ENCODE peak calls at places on chromosomes 3 and 15, in four cellular contexts. One of them, this sample, is unnamed.

GRCh38 chr15:100781061-100781960 is 98.3 kb upstream of the ALDH1A3 start:
- DNase-seq in ovary: peak
- DNase-seq in GM23338: no peak
- DNase-seq in fibroblast of lung: peak
- DNase-seq in this sample: no peak

GRCh38 chr15:25054943-25055342 is 100.2 kb downstream of the SNRPN start:
- DNase-seq in ovary: no peak
- DNase-seq in GM23338: no peak
- DNase-seq in fibroblast of lung: no peak
- DNase-seq in this sample: no peak

GRCh38 chr3:165070682-165071081 is 7.6 kb downstream of the SI start:
- DNase-seq in ovary: no peak
- DNase-seq in GM23338: peak
- DNase-seq in fibroblast of lung: no peak
- DNase-seq in this sample: no peak

GRCh38 chr15:100901296-100901695 is 17.9 kb upstream of the LRRK1 start:
- DNase-seq in ovary: no peak
- DNase-seq in GM23338: no peak
- DNase-seq in fibroblast of lung: no peak
- DNase-seq in this sample: no peak

GRCh38 chr3:44584646-44585501 is at the start of gene ZNF660:
- DNase-seq in ovary: peak
- DNase-seq in GM23338: peak
- DNase-seq in fibroblast of lung: peak
- DNase-seq in this sample: peak

GRCh38 chr3:182583545-182583944 is 209.8 kb upstream of the ATP11B start:
- DNase-seq in ovary: no peak
- DNase-seq in GM23338: no peak
- DNase-seq in fibroblast of lung: peak
- DNase-seq in this sample: no peak

GRCh38 chr15:55588070-55588817 is at the start of gene PYGO1:
- DNase-seq in ovary: peak
- DNase-seq in GM23338: peak
- DNase-seq in fibroblast of lung: peak
- DNase-seq in this sample: peak

GRCh38 chr15:35174948-35175347 is 89.9 kb upstream of the NANOGP8 start:
- DNase-seq in ovary: no peak
- DNase-seq in GM23338: no peak
- DNase-seq in fibroblast of lung: no peak
- DNase-seq in this sample: no peak

GRCh38 chr3:126102530-126102951 is 18.6 kb upstream of the SLC41A3 start:
- DNase-seq in ovary: no peak
- DNase-seq in GM23338: no peak
- DNase-seq in fibroblast of lung: peak
- DNase-seq in this sample: peak

GRCh38 chr3:65843732-65844131 is 195.0 kb downstream of the MAGI1 start:
- DNase-seq in ovary: no peak
- DNase-seq in GM23338: no peak
- DNase-seq in fibroblast of lung: no peak
- DNase-seq in this sample: no peak

GRCh38 chr15:101439920-101440319 is 49.6 kb downstream of the PCSK6 start:
- DNase-seq in ovary: no peak
- DNase-seq in GM23338: no peak
- DNase-seq in fibroblast of lung: peak
- DNase-seq in this sample: peak

GRCh38 chr15:78840661-78841060 is 29.4 kb upstream of the ADAMTS7 start:
- DNase-seq in ovary: no peak
- DNase-seq in GM23338: no peak
- DNase-seq in fibroblast of lung: peak
- DNase-seq in this sample: peak

GRCh38 chr15:40238481-40238926 is 359 bp upstream of the PAK6 start:
- DNase-seq in ovary: no peak
- DNase-seq in GM23338: peak
- DNase-seq in fibroblast of lung: no peak
- DNase-seq in this sample: no peak

GRCh38 chr15:100602822-100603393 is 519 bp downstream of the ASB7 start:
- DNase-seq in ovary: no peak
- DNase-seq in GM23338: peak
- DNase-seq in fibroblast of lung: peak
- DNase-seq in this sample: peak

GRCh38 chr3:65814883-65815578 is 223.7 kb downstream of the MAGI1 start:
- DNase-seq in ovary: no peak
- DNase-seq in GM23338: peak
- DNase-seq in fibroblast of lung: no peak
- DNase-seq in this sample: no peak

GRCh38 chr3:192186508-192186907 is 540.8 kb downstream of the FGF12 start:
- DNase-seq in ovary: no peak
- DNase-seq in GM23338: no peak
- DNase-seq in fibroblast of lung: no peak
- DNase-seq in this sample: peak

GRCh38 chr3:50270422-50270831 is 1.5 kb downstream of the SEMA3B start:
- DNase-seq in ovary: peak
- DNase-seq in GM23338: no peak
- DNase-seq in fibroblast of lung: peak
- DNase-seq in this sample: no peak

GRCh38 chr3:121477589-121477988 is 68.2 kb downstream of the POLQ start:
- DNase-seq in ovary: no peak
- DNase-seq in GM23338: no peak
- DNase-seq in fibroblast of lung: peak
- DNase-seq in this sample: peak

GRCh38 chr15:57743424-57743823 is 36.9 kb downstream of the POLR2M start:
- DNase-seq in ovary: no peak
- DNase-seq in GM23338: peak
- DNase-seq in fibroblast of lung: no peak
- DNase-seq in this sample: peak

GRCh38 chr3:52215351-52215750 is 10.1 kb downstream of the TLR9 start:
- DNase-seq in ovary: no peak
- DNase-seq in GM23338: no peak
- DNase-seq in fibroblast of lung: no peak
- DNase-seq in this sample: no peak

GRCh38 chr3:147113293-147114045 is 292.9 kb downstream of the ZIC4 start:
- DNase-seq in ovary: no peak
- DNase-seq in GM23338: no peak
- DNase-seq in fibroblast of lung: peak
- DNase-seq in this sample: peak

GRCh38 chr3:158352551-158352950 is 218.4 kb upstream of the MLF1 start:
- DNase-seq in ovary: no peak
- DNase-seq in GM23338: no peak
- DNase-seq in fibroblast of lung: no peak
- DNase-seq in this sample: peak

GRCh38 chr3:52524752-52525661 is 8.7 kb downstream of the NT5DC2 start:
- DNase-seq in ovary: peak
- DNase-seq in GM23338: no peak
- DNase-seq in fibroblast of lung: no peak
- DNase-seq in this sample: no peak

GRCh38 chr15:74317820-74318375 is 49.5 kb downstream of the CYP11A1 start:
- DNase-seq in ovary: peak
- DNase-seq in GM23338: no peak
- DNase-seq in fibroblast of lung: peak
- DNase-seq in this sample: peak

GRCh38 chr15:31488437-31489204 is 162.0 kb downstream of the KLF13 start:
- DNase-seq in ovary: peak
- DNase-seq in GM23338: peak
- DNase-seq in fibroblast of lung: peak
- DNase-seq in this sample: peak

GRCh38 chr15:31489801-31490646 is 163.4 kb downstream of the KLF13 start:
- DNase-seq in ovary: no peak
- DNase-seq in GM23338: peak
- DNase-seq in fibroblast of lung: peak
- DNase-seq in this sample: peak

GRCh38 chr15:31487811-31488436 is 161.3 kb downstream of the KLF13 start:
- DNase-seq in ovary: no peak
- DNase-seq in GM23338: no peak
- DNase-seq in fibroblast of lung: peak
- DNase-seq in this sample: peak

GRCh38 chr15:31486906-31487695 is 160.5 kb downstream of the KLF13 start:
- DNase-seq in ovary: no peak
- DNase-seq in GM23338: no peak
- DNase-seq in fibroblast of lung: no peak
- DNase-seq in this sample: no peak

GRCh38 chr15:31489281-31489680 is 162.6 kb downstream of the KLF13 start:
- DNase-seq in ovary: no peak
- DNase-seq in GM23338: no peak
- DNase-seq in fibroblast of lung: no peak
- DNase-seq in this sample: no peak
- H3K4me3 ChIP-seq in ovary: no peak
- H3K4me3 ChIP-seq in GM23338: no peak
- H3K4me3 ChIP-seq in fibroblast of lung: no peak
- H3K4me3 ChIP-seq in this sample: no peak

DNA sequence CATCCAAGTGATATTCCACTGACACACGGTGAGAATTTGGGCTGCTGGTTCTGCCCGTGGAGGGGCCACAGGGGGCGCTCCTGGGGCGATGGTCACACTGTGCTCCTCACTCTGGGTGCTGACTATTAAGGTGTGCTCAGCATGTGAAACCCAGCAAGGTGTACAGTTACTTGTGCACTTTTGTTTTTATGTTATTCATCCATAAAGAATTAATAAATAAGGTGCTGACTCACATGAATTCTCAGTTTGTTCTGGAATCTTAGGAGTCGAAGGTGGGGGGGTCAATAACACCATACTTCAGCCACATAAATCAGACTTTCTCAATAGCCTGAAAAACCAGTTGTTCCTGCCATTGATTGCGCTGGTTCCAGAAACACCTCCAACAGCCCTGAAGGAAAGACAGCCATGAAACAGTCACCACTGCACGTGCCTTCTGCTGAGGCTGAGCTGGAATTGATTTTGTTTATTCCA is 53.5 kb upstream of the SPATA12 start:
- DNase-seq in ovary: no peak
- DNase-seq in GM23338: peak
- DNase-seq in fibroblast of lung: peak
- DNase-seq in this sample: peak
- TF ChIP-seq CTCF in ovary: no peak
- TF ChIP-seq CTCF in GM23338: peak
- TF ChIP-seq CTCF in fibroblast of lung: peak
- TF ChIP-seq CTCF in this sample: peak

GRCh38 chr3:86794336-86795065 is 196.4 kb downstream of the VGLL3 start:
- DNase-seq in ovary: no peak
- DNase-seq in GM23338: peak
- DNase-seq in fibroblast of lung: peak
- DNase-seq in this sample: peak
- H3K4me3 ChIP-seq in ovary: peak
- H3K4me3 ChIP-seq in GM23338: no peak
- H3K4me3 ChIP-seq in fibroblast of lung: peak
- H3K4me3 ChIP-seq in this sample: no peak

DNA sequence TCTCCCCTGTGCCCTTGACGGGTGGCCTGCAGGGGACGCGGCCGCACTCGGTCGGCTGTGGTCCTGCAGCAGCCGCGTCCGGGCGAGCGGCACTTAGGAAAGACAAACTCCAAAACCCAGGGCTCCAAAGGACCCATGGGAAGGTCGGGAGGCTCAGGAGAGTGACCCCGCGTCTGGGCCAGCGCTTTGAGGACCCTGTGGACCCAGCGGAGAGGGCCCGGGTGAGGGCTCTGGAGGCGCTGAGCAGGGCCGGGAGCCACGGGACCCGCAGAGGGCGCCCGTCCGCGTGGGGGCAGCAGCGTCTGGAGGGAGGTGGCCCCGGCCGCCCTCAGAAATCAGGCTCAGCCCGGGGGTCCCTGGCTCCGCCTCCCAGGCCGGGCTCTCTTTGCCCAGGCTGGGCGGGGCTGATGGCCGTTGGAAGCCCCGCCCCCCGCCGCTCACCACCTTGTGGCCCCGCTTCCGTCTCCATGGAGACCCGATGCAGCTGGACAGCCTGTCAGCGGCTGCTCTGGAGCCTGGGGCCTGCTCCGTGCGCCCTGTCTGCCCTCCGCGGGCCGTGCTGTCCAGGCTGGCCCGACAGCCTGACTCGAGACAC is 34.6 kb upstream of the RPL32 start:
- DNase-seq in ovary: peak
- DNase-seq in GM23338: peak
- DNase-seq in fibroblast of lung: peak
- DNase-seq in this sample: no peak
- TF ChIP-seq CTCF in ovary: no peak
- TF ChIP-seq CTCF in GM23338: peak
- TF ChIP-seq CTCF in fibroblast of lung: no peak
- TF ChIP-seq CTCF in this sample: peak

DNA sequence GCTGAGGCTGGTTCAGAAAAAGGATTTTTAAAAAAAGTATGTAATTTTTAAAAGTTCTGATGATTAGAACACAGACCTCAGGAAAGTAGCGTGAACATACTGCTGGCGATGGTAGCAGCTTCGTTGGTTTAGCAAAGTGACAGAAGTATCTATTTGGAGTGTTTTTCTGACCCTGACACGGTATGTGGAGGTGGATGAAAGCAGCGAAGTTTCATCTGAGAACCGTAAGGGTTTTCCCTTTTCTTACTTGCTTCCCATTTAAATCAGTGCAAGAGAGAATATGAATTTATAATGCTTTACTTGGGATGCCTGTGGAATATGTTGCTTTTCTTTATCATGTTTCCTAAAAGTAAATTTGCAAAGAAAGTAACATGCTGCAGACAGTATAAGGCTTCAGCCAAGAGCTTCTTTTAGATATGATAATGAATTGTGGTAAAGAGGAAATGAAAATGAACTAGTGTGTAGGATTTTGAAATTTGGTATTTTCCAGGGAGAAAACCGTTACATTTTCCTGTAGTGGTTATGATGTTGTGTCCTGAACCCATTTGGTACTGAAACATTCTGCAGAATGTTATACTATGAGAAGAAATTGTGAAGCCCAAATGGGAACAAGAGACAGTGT is 3.9 kb downstream of the CHST2 start:
- DNase-seq in ovary: no peak
- DNase-seq in GM23338: no peak
- DNase-seq in fibroblast of lung: no peak
- DNase-seq in this sample: no peak
- H3K4me3 ChIP-seq in ovary: no peak
- H3K4me3 ChIP-seq in GM23338: no peak
- H3K4me3 ChIP-seq in fibroblast of lung: no peak
- H3K4me3 ChIP-seq in this sample: peak

DNA sequence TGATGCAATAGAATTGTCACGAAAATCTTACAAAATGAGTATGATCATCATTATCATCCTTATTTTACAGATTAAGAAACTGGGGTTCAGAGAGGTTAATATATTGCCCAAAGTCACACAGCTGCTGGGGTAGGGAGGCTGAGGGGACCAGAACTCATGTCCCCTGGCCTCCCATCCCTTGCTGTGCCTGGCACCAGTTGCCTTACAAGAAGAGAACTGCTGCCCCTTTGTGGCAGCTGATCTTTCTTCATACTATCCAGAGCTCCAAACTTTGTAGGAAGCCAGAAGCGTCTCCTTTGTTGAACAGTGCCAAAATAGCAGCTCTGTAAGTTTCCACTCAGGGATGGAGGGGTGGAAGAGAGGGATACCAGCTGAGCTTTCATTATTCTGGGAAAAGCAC is 236.8 kb upstream of the TBC1D5 start:
- DNase-seq in ovary: no peak
- DNase-seq in GM23338: peak
- DNase-seq in fibroblast of lung: no peak
- DNase-seq in this sample: peak
- TF ChIP-seq CTCF in ovary: no peak
- TF ChIP-seq CTCF in GM23338: peak
- TF ChIP-seq CTCF in fibroblast of lung: no peak
- TF ChIP-seq CTCF in this sample: no peak

GRCh38 chr3:129838086-129838485 is 55.4 kb downstream of the TMCC1 start:
- DNase-seq in ovary: no peak
- DNase-seq in GM23338: peak
- DNase-seq in fibroblast of lung: peak
- DNase-seq in this sample: no peak
- H3K4me3 ChIP-seq in ovary: no peak
- H3K4me3 ChIP-seq in GM23338: no peak
- H3K4me3 ChIP-seq in fibroblast of lung: no peak
- H3K4me3 ChIP-seq in this sample: no peak

GRCh38 chr15:61892140-61892539 is 168.1 kb downstream of the VPS13C start:
- DNase-seq in ovary: no peak
- DNase-seq in GM23338: no peak
- DNase-seq in fibroblast of lung: no peak
- DNase-seq in this sample: no peak
- TF ChIP-seq CTCF in ovary: no peak
- TF ChIP-seq CTCF in GM23338: no peak
- TF ChIP-seq CTCF in fibroblast of lung: no peak
- TF ChIP-seq CTCF in this sample: no peak